ENCODE peak calls at places on chromosomes 11 and 22, in six cellular contexts. H is mammary epithelial cell; Y is CD8-positive, alpha-beta T cell; C is psoas muscle; P is endodermal cell; T is A549. R is an unnamed sample.

GRCh38 chr22:44369241-44369652 is 56.5 kb upstream of the SHISAL1 start:
- DNase-seq in H (no peak), Y (no peak), C (no peak), P (peak), T (no peak), R (peak)

GRCh38 chr11:29809121-29809520 is 207.7 kb downstream of the KCNA4 start:
- DNase-seq in H (peak), Y (no peak), C (no peak), P (no peak), T (no peak), R (no peak)

GRCh38 chr22:24953294-24954113 is 988 bp downstream of the KIAA1671 start:
- DNase-seq in H (no peak), Y (no peak), C (peak), P (peak), T (no peak), R (no peak)

GRCh38 chr11:20512869-20513268 is 86.5 kb upstream of the SLC6A5 start:
- DNase-seq in H (no peak), Y (no peak), C (no peak), P (no peak), T (no peak), R (no peak)

GRCh38 chr11:7004482-7004881 is 15.7 kb downstream of the ZNF214 start:
- DNase-seq in H (peak), Y (no peak), C (no peak), P (no peak), T (peak), R (no peak)

GRCh38 chr11:127567237-127567932 is 566.8 kb upstream of the KIRREL3 start:
- DNase-seq in H (no peak), Y (no peak), C (no peak), P (peak), T (no peak), R (no peak)

GRCh38 chr22:41561335-41561734 is 525 bp downstream of the CSDC2 start:
- DNase-seq in H (no peak), Y (no peak), C (no peak), P (peak), T (no peak), R (no peak)

GRCh38 chr11:3947084-3947483 is 91.6 kb downstream of the STIM1 start:
- DNase-seq in H (no peak), Y (peak), C (no peak), P (no peak), T (no peak), R (no peak)

GRCh38 chr11:105991888-105992287 is 30.2 kb downstream of the MSANTD4 start:
- DNase-seq in H (no peak), Y (no peak), C (no peak), P (no peak), T (no peak), R (no peak)

GRCh38 chr11:124762077-124762623 is at the start of gene ESAM:
- DNase-seq in H (no peak), Y (peak), C (peak), P (peak), T (peak), R (peak)

GRCh38 chr11:43516316-43516820 is 157.6 kb downstream of the TTC17 start:
- DNase-seq in H (no peak), Y (no peak), C (no peak), P (no peak), T (peak), R (no peak)

GRCh38 chr11:117703209-117703608 is 93.8 kb downstream of the DSCAML1 start:
- DNase-seq in H (no peak), Y (no peak), C (no peak), P (peak), T (peak), R (no peak)

GRCh38 chr11:1437500-1437899 is 47.8 kb downstream of the BRSK2 start:
- DNase-seq in H (no peak), Y (no peak), C (no peak), P (peak), T (peak), R (peak)

GRCh38 chr11:77884186-77884828 is 63.4 kb downstream of the AAMDC start:
- DNase-seq in H (no peak), Y (no peak), C (no peak), P (no peak), T (no peak), R (no peak)

GRCh38 chr11:12449961-12450715 is 72.8 kb downstream of the PARVA start:
- DNase-seq in H (peak), Y (no peak), C (no peak), P (no peak), T (peak), R (no peak)

GRCh38 chr22:39997939-39998726 is 3.4 kb downstream of the FAM83F start:
- DNase-seq in H (peak), Y (no peak), C (no peak), P (peak), T (peak), R (peak)

GRCh38 chr11:68314203-68314885 is 2.0 kb downstream of the LRP5 start:
- DNase-seq in H (no peak), Y (no peak), C (no peak), P (peak), T (peak), R (no peak)

GRCh38 chr22:44108076-44108475 is 72.6 kb upstream of the PARVG start:
- DNase-seq in H (no peak), Y (no peak), C (no peak), P (no peak), T (no peak), R (peak)

GRCh38 chr11:372809-373715 is 3.8 kb downstream of the B4GALNT4 start:
- DNase-seq in H (no peak), Y (no peak), C (no peak), P (no peak), T (no peak), R (no peak)

GRCh38 chr22:37507731-37508130 is 11.5 kb downstream of the CARD10 start:
- DNase-seq in H (no peak), Y (no peak), C (no peak), P (no peak), T (no peak), R (no peak)

GRCh38 chr22:49015993-49016908 is 811.4 kb downstream of the BRD1 start:
- DNase-seq in H (no peak), Y (no peak), C (no peak), P (peak), T (no peak), R (peak)

GRCh38 chr11:66417000-66417399 is 3.8 kb upstream of the NPAS4 start:
- DNase-seq in H (no peak), Y (no peak), C (no peak), P (no peak), T (no peak), R (no peak)

GRCh38 chr11:32796425-32796824 is 2.0 kb upstream of the CCDC73 start:
- DNase-seq in H (peak), Y (no peak), C (no peak), P (no peak), T (no peak), R (no peak)

GRCh38 chr22:24950272-24950902 is 2.1 kb upstream of the KIAA1671 start:
- DNase-seq in H (peak), Y (no peak), C (no peak), P (peak), T (peak), R (no peak)

GRCh38 chr11:3229673-3230630 is 2.3 kb downstream of the MRGPRE start:
- DNase-seq in H (no peak), Y (no peak), C (no peak), P (no peak), T (no peak), R (no peak)

GRCh38 chr22:24541681-24542515 is 13.0 kb downstream of the GUCD1 start:
- DNase-seq in H (no peak), Y (no peak), C (no peak), P (no peak), T (no peak), R (no peak)

GRCh38 chr11:11977206-11977938 is 31.1 kb downstream of the DKK3 start:
- DNase-seq in H (peak), Y (no peak), C (peak), P (peak), T (peak), R (peak)

GRCh38 chr11:107468596-107468995 is 11.0 kb upstream of the CWF19L2 start:
- DNase-seq in H (peak), Y (no peak), C (no peak), P (no peak), T (peak), R (no peak)

GRCh38 chr11:85485902-85486301 is 141.2 kb downstream of the DLG2 start:
- DNase-seq in H (no peak), Y (no peak), C (no peak), P (no peak), T (no peak), R (no peak)

GRCh38 chr22:49052023-49052538 is 775.6 kb downstream of the BRD1 start:
- DNase-seq in H (no peak), Y (peak), C (no peak), P (peak), T (no peak), R (no peak)

GRCh38 chr22:48345631-48346030 is 1482.0 kb downstream of the BRD1 start:
- DNase-seq in H (no peak), Y (no peak), C (no peak), P (peak), T (no peak), R (peak)

GRCh38 chr11:12502041-12502440 is 124.7 kb downstream of the PARVA start:
- DNase-seq in H (no peak), Y (no peak), C (no peak), P (no peak), T (no peak), R (no peak)

GRCh38 chr22:42949159-42949558 is 65.8 kb downstream of the PACSIN2 start:
- DNase-seq in H (peak), Y (no peak), C (peak), P (no peak), T (peak), R (peak)

GRCh38 chr22:50522208-50522805 is 3.1 kb downstream of the SCO2 start:
- DNase-seq in H (no peak), Y (no peak), C (no peak), P (no peak), T (no peak), R (no peak)

GRCh38 chr11:126318642-126319373 is 14.9 kb downstream of the DCPS start:
- DNase-seq in H (peak), Y (no peak), C (no peak), P (no peak), T (no peak), R (peak)

GRCh38 chr11:95154514-95154913 is 64.9 kb downstream of the ENDOD1 start:
- DNase-seq in H (peak), Y (peak), C (no peak), P (peak), T (peak), R (no peak)

GRCh38 chr11:13126430-13126829 is 117.3 kb downstream of the RASSF10 start:
- DNase-seq in H (peak), Y (no peak), C (no peak), P (no peak), T (peak), R (no peak)

GRCh38 chr11:12390687-12391110 is 13.3 kb downstream of the PARVA start:
- DNase-seq in H (no peak), Y (no peak), C (no peak), P (no peak), T (no peak), R (no peak)

GRCh38 chr11:83070878-83071640 is 638 bp downstream of the RAB30 start:
- DNase-seq in H (no peak), Y (no peak), C (peak), P (no peak), T (no peak), R (peak)

GRCh38 chr22:46112405-46112804 is 37.9 kb upstream of the PPARA start:
- DNase-seq in H (no peak), Y (no peak), C (no peak), P (no peak), T (no peak), R (no peak)
- H3K27ac ChIP-seq in H (no peak), Y (no peak), C (peak), P (no peak), T (peak), R (no peak)

DNA sequence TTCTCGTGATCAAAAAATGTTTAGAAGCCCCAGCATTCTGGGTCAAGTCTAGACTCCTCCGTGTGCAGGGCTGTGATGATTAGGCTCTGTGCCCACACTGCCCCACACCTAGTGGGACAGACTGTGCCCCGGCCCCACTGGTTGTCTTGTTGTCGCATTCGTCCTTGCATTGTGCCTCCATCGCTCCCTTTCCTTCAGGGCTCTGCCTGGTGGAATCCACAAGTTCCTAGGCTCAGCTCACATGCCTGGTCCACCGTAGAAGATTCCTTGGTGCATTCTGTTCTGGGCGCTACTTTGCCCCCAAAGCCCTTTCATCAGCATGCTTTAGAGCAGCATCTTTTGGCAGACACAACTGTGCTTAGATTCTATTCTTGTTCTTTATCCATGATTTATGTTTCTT is 23.5 kb upstream of the THY1 start:
- DNase-seq in H (no peak), Y (no peak), C (no peak), P (no peak), T (no peak), R (no peak)
- H3K27ac ChIP-seq in H (no peak), Y (no peak), C (no peak), P (no peak), T (no peak), R (no peak)

GRCh38 chr11:60875366-60875720 is 8.0 kb downstream of the ZP1 start:
- DNase-seq in H (no peak), Y (no peak), C (no peak), P (no peak), T (no peak), R (no peak)

GRCh38 chr11:60873533-60873932 is 6.2 kb downstream of the ZP1 start:
- DNase-seq in H (no peak), Y (no peak), C (no peak), P (no peak), T (no peak), R (no peak)

GRCh38 chr11:60875856-60876485 is 8.6 kb downstream of the ZP1 start:
- DNase-seq in H (no peak), Y (no peak), C (no peak), P (no peak), T (no peak), R (no peak)

GRCh38 chr11:60872952-60873524 is 5.7 kb downstream of the ZP1 start:
- DNase-seq in H (no peak), Y (peak), C (peak), P (peak), T (no peak), R (no peak)

DNA sequence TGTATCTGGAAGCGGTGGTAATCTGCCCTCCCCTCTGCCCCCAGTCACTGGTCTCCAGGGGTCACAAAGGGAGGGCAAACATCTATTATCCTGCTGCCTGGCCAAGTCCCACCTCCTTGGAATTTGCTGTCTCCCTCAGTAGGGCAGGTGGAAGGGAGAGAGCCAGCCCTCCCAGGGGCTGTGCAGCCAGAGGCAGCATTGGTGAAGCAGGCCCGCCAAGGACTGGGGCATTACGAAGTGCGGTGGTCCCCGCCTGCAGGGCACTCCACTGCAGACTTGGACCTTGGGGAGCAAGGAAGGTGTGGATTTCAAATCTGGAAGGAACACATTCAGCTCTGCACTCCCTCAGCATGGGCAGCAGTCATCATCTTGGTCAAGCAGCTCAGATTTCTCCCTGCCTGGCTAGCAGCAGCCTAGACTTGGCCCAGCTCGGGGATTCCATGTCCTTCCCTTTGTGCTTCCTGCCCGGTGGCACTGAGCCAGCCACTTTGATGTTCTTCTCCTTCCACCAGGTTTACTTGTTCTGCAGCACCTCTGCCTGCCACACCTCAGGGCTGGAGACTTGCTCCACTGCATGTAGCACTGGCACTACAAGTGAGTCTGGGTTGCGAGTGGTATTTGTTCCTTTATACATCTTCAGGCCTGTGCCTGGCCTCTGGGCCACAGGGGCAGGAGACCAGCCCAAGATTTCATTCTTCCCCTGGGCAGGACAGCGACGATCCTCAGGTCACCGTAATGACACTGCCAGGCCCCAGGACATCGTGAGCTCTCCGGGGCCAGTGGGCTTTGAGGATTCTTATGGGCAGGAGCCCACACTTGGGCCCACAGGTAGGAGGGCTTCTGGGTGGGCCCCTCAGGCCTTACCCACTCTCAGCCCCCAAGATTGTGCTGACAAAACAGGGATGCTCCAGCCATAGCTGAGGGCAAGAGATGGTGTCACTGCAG is 7.4 kb downstream of the ZP1 start:
- DNase-seq in H (no peak), Y (no peak), C (no peak), P (peak), T (no peak), R (no peak)
- H3K27ac ChIP-seq in H (no peak), Y (no peak), C (no peak), P (no peak), T (no peak), R (no peak)

DNA sequence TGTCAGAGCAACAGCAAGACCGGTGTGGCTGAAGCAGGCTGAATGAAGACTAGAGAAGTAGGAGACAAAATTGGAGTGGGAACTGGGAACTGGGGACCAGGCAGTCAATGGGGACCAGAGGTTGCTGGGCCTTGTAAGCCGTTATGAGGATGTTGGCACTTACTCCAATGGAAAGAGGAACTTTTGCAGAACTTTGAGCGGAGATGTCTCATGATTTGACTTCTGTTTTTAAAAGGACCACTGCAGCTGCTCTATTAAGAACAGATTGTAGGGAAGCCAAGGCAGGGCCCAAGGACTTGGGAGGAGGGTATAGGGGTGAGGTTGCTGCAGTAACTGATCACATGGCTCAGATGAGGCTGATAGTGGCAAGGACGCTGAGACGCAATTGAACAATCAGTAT is 34.2 kb downstream of the IL18 start:
- DNase-seq in H (no peak), Y (no peak), C (no peak), P (no peak), T (no peak), R (no peak)
- H3K27ac ChIP-seq in H (peak), Y (no peak), C (no peak), P (no peak), T (peak), R (no peak)

DNA sequence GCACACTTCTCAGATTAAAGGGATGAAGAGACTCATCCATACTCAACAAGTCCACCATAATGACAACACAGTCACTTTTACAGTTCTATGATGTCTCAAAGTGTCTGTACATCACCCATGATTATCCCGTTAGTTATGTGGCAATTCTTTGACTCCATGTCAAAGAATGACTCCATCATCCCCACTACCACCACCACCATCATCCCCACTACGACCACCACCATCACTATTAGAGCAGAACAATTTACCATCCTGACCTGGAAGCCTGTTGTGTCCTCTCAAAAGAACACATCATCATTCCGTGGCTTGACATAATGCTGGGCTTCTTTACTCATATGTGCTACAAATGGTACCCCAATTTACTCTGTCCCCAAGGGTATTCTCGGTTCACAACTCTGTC is 13.7 kb downstream of the PRR5L start:
- DNase-seq in H (no peak), Y (no peak), C (no peak), P (no peak), T (no peak), R (no peak)
- H3K27ac ChIP-seq in H (no peak), Y (no peak), C (no peak), P (no peak), T (peak), R (no peak)

R was measured in aorta.